ENCODE peak calls at places on chromosomes 11 and 22, in six cellular contexts. V, P, X, D, A and T are unnamed samples.

GRCh38 chr11:128548655-128549255 is 38.6 kb downstream of the ETS1 start:
- DNase-seq in P (peak), V (no peak), D (no peak), X (peak), A (peak), T (no peak)

GRCh38 chr11:8098879-8099278 is 17.9 kb downstream of the TUB start:
- DNase-seq in V (no peak), D (no peak), A (no peak), X (no peak), P (no peak), T (no peak)

GRCh38 chr11:520428-521178 is 13.6 kb upstream of the RNH1 start:
- DNase-seq in D (no peak), A (no peak), X (no peak), V (no peak), P (no peak), T (no peak)

GRCh38 chr11:59759900-59760299 is 4.7 kb downstream of the STX3 start:
- DNase-seq in X (no peak), P (no peak), V (no peak), D (no peak), A (no peak), T (no peak)

GRCh38 chr22:25484498-25484897 is 80.0 kb upstream of the GRK3 start:
- DNase-seq in V (no peak), P (no peak), X (no peak), A (no peak), D (no peak), T (no peak)

GRCh38 chr22:35987487-35987886 is 41.1 kb downstream of the RBFOX2 start:
- DNase-seq in X (no peak), A (no peak), P (peak), V (no peak), D (no peak), T (no peak)

GRCh38 chr11:71183878-71184277 is 68.5 kb downstream of the SHANK2 start:
- DNase-seq in D (no peak), P (no peak), X (no peak), V (no peak), A (no peak), T (no peak)

GRCh38 chr22:31935961-31936635 is 8.2 kb upstream of the YWHAH start:
- DNase-seq in X (no peak), D (no peak), V (no peak), P (no peak), A (no peak), T (no peak)

GRCh38 chr11:539971-540481 is 2.7 kb downstream of the LRRC56 start:
- DNase-seq in P (no peak), D (no peak), X (no peak), V (no peak), A (no peak), T (no peak)

GRCh38 chr11:102495161-102496042 is 35.1 kb downstream of the MMP7 start:
- DNase-seq in V (no peak), X (peak), P (peak), D (peak), A (no peak), T (peak)

GRCh38 chr11:36741515-36741914 is 143.5 kb upstream of the RAG2 start:
- DNase-seq in P (no peak), V (no peak), A (no peak), D (no peak), X (no peak), T (no peak)

GRCh38 chr11:35007277-35007676 is 90.9 kb downstream of the PDHX start:
- DNase-seq in P (no peak), V (no peak), D (no peak), X (no peak), A (no peak), T (no peak)